ENCODE peak calls at places on chromosomes 3 and 15, in six cellular contexts. L is tibial nerve, H is HepG2, X is tibial artery, U is right lobe of liver, W is heart left ventricle. B is an unnamed sample.

GRCh38 chr3:54733615-54734014 is 194.2 kb downstream of the LRTM1 start:
- DNase-seq in L (no peak), H (no peak), X (no peak), U (no peak), W (no peak), B (no peak)

GRCh38 chr15:25543156-25543555 is 104.3 kb upstream of the UBE3A start:
- DNase-seq in L (peak; percentile 46), H (no peak), X (peak; percentile 75), U (peak; percentile 73), W (peak; percentile 54), B (no peak)

GRCh38 chr3:71956716-71957115 is 171.8 kb upstream of the PROK2 start:
- DNase-seq in L (no peak), H (no peak), X (no peak), U (no peak), W (no peak), B (no peak)

GRCh38 chr15:89494941-89495637 is 1.3 kb downstream of the RHCG start:
- DNase-seq in L (no peak), H (no peak), X (no peak), U (peak; percentile 47), W (no peak), B (no peak)

GRCh38 chr15:29071193-29071906 is 185.6 kb downstream of the APBA2 start:
- DNase-seq in L (no peak), H (no peak), X (no peak), U (no peak), W (no peak), B (no peak)

GRCh38 chr3:127370906-127371305 is 83.1 kb upstream of the PRR20G start:
- DNase-seq in L (no peak), H (no peak), X (no peak), U (no peak), W (no peak), B (no peak)

GRCh38 chr3:179811321-179812095 is 158.7 kb downstream of the USP13 start:
- DNase-seq in L (no peak), H (peak; percentile 46), X (no peak), U (no peak), W (peak; percentile 15), B (no peak)

GRCh38 chr15:84795186-84795585 is 22.0 kb upstream of the ALPK3 start:
- DNase-seq in L (no peak), H (no peak), X (no peak), U (no peak), W (no peak), B (no peak)

GRCh38 chr3:98745718-98746117 is 17.4 kb upstream of the ST3GAL6 start:
- DNase-seq in L (no peak), H (no peak), X (no peak), U (no peak), W (no peak), B (no peak)

GRCh38 chr3:187828571-187829452 is 83.5 kb upstream of the BCL6 start:
- DNase-seq in L (no peak), H (peak; percentile 64), X (no peak), U (no peak), W (no peak), B (no peak)

GRCh38 chr3:113214227-113214626 is 2.9 kb downstream of the BOC start:
- DNase-seq in L (no peak), H (no peak), X (no peak), U (no peak), W (no peak), B (no peak)

GRCh38 chr3:95319921-95320494 is 1257.1 kb downstream of the NSUN3 start:
- DNase-seq in L (no peak), H (no peak), X (no peak), U (no peak), W (no peak), B (no peak)

GRCh38 chr3:180690061-180690460 is 10.8 kb upstream of the CCDC39 start:
- DNase-seq in L (no peak), H (no peak), X (no peak), U (no peak), W (no peak), B (no peak)

GRCh38 chr3:52820741-52821140 is 9.7 kb downstream of the ITIH4 start:
- DNase-seq in L (no peak), H (peak; percentile 51), X (no peak), U (no peak), W (no peak), B (no peak)

GRCh38 chr3:114056130-114057010 is at the start of the genes CCDC191 and QTRT2:
- DNase-seq in L (peak; percentile 98), H (peak; percentile 98), X (peak; percentile 99), U (peak; percentile 99), W (peak; percentile 99), B (peak; percentile 99)

GRCh38 chr3:172859035-172859434 is 108.5 kb downstream of the ECT2 start:
- DNase-seq in L (no peak), H (no peak), X (no peak), U (no peak), W (no peak), B (no peak)

GRCh38 chr3:17432237-17432636 is 310.2 kb downstream of the TBC1D5 start:
- DNase-seq in L (no peak), H (no peak), X (no peak), U (no peak), W (no peak), B (no peak)

GRCh38 chr3:40996827-40997710 is 202.2 kb upstream of the CTNNB1 start:
- DNase-seq in L (no peak), H (no peak), X (no peak), U (no peak), W (no peak), B (no peak)

GRCh38 chr3:22922317-22922716 is 280.8 kb upstream of the UBE2E2 start:
- DNase-seq in L (no peak), H (no peak), X (no peak), U (no peak), W (no peak), B (no peak)

GRCh38 chr15:82197734-82198594 is 64.6 kb downstream of the EFL1 start:
- DNase-seq in L (peak; percentile 54), H (peak; percentile 56), X (peak; percentile 62), U (peak; percentile 68), W (peak; percentile 67), B (no peak)

GRCh38 chr3:129593595-129594339 is 12.7 kb downstream of the PLXND1 start:
- DNase-seq in L (no peak), H (peak; percentile 95), X (no peak), U (no peak), W (no peak), B (peak; percentile 76)

DNA sequence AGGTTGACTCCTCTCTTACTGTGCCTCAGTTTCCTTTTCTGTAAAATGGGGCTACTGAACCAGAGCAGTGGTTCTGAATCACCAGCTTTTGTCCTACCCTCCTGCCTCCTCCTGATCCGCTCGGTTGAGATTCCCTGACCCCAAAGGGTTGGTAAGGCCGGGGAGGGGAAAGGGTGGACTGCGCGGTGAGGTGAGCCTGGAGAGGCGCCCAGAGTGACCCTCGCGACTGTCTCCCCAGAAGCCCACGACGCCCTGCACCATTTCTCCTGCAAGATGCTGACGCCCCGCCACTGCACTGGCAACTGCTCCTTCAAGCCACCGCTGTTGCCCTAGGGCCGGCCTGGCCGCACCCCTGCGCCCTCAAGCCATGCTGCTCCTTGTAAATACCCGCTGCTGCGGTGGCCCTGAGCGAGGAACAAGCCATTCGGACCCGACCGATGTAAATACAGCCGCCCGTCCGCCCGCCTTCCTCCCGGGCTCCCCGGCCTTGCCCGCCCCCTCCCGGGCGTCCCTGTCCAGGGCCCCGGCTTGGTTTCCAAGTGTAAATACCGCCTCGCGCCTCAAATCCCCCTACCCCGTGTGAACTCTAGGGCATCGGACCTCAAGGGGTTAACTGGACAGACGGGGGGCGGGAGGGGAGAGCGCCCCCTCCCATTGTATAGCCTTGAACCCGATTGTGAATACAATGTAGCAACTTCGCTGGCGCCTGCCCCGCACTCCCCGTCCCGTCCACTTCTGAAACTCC is 6.2 kb downstream of the RNU6-1 start:
- DNase-seq in L (no peak), H (peak; percentile 34), X (no peak), U (no peak), W (no peak), B (no peak)
- H3K4me1 ChIP-seq in L (peaks cover 34% of the 10 kb centered on the region), H (peaks cover 48% of the 10 kb centered on the region), X (no peaks in the 10 kb centered on the region), U (no peaks in the 10 kb centered on the region), W (peaks cover 14% of the 10 kb centered on the region), B (peaks cover 55% of the 10 kb centered on the region)

GRCh38 chr3:47108546-47108945 is 55.4 kb downstream of the SETD2 start:
- DNase-seq in L (no peak), H (no peak), X (no peak), U (no peak), W (no peak), B (no peak)

GRCh38 chr3:47113669-47114365 is 50.1 kb downstream of the SETD2 start:
- DNase-seq in L (no peak), H (no peak), X (no peak), U (no peak), W (no peak), B (no peak)

GRCh38 chr3:47109393-47109792 is 54.5 kb downstream of the SETD2 start:
- DNase-seq in L (no peak), H (no peak), X (no peak), U (no peak), W (no peak), B (no peak)

GRCh38 chr3:47117803-47118364 is 46.0 kb downstream of the SETD2 start:
- DNase-seq in L (no peak), H (no peak), X (no peak), U (no peak), W (no peak), B (no peak)

DNA sequence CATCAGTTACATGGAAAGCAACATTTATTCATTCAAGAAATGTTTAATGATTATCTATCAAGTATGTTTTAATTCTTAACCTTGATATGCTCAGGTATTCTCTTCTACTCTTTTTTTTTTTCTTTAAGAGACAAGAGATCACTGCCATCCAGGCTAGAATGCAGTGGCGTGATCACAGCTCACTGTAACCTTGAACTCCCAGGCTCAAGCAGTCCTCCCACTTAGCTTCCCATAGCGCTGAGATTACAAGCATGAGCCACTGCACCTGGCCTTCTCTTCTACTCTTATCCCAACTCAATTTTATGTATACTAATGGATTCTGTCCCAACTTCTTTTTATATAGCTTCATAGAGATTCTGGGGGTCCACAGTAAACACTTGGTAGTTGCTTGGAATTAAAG is 50.9 kb downstream of the SETD2 start:
- DNase-seq in L (no peak), H (no peak), X (no peak), U (no peak), W (no peak), B (no peak)
- TF ChIP-seq CTCF in L (no peak), H (no peak), X (no peak), U (no peak), W (no peak), B (no peak)

GRCh38 chr15:63551400-63551799 is 45.8 kb upstream of the FBXL22 start:
- DNase-seq in L (no peak), H (no peak), X (no peak), U (no peak), W (no peak), B (no peak)

GRCh38 chr15:63544253-63545026 is 40.0 kb downstream of the USP3 start:
- DNase-seq in L (no peak), H (no peak), X (no peak), U (no peak), W (no peak), B (no peak)

GRCh38 chr15:63545520-63545919 is 41.1 kb downstream of the USP3 start:
- DNase-seq in L (no peak), H (no peak), X (no peak), U (no peak), W (no peak), B (no peak)
- H3K27ac ChIP-seq in L (no peak overlapping the region), H (no peak overlapping the region), X (no peak overlapping the region), U (no peak overlapping the region), W (no peak overlapping the region), B (no peak overlapping the region)

DNA sequence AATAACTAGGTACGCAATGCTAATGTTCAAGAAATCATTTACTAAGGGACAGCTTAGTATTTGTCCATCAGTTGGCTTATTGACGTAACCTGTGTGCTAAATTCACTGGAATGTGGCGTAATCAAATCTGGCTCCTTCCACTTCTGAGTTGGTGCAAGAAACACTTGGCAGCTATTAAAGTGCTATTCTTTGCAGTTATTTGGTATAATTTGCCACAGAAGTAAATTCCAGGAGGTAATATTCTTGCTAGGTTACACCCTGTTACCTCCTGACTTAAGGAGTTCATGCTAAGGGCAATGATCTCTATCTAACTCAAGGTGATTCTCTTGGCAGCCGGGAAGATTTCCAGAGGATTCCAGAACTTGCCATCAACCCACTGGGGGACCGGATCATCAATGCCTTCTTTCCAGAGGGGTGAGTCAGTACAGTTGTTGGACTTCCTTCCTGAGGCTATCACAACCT is 25.5 kb downstream of the CHP1 start:
- DNase-seq in L (no peak), H (peak; percentile 78), X (no peak), U (peak; percentile 81), W (no peak), B (no peak)
- H3K4me1 ChIP-seq in L (no peaks in the 10 kb centered on the region), H (peaks cover 65% of the 10 kb centered on the region), X (no peaks in the 10 kb centered on the region), U (no peaks in the 10 kb centered on the region), W (peaks cover 18% of the 10 kb centered on the region), B (peaks cover 27% of the 10 kb centered on the region)